ENCODE peak calls at places on chromosomes 1 and 21, in four cellular contexts. J, E, U and D are unnamed samples.

GRCh38 chr1:110896090-110896489 is 23.1 kb downstream of the CD53 start:
- DNase-seq in J (no peak), E (no peak), U (no peak), D (no peak)

GRCh38 chr21:22791986-22792560 is 1793.9 kb downstream of the NCAM2 start:
- DNase-seq in J (peak), E (peak), U (no peak), D (no peak)

GRCh38 chr1:208988811-208989222 is 594.7 kb upstream of the CAMK1G start:
- DNase-seq in J (peak), E (no peak), U (no peak), D (no peak)

GRCh38 chr1:199691540-199691939 is 336.0 kb upstream of the NR5A2 start:
- DNase-seq in J (peak), E (no peak), U (no peak), D (no peak)

GRCh38 chr1:107599220-107599619 is 365.8 kb downstream of the VAV3 start:
- DNase-seq in J (no peak), E (no peak), U (no peak), D (no peak)

GRCh38 chr1:32393832-32394140 is 455 bp downstream of the BSDC1 start:
- DNase-seq in J (peak), E (no peak), U (no peak), D (no peak)

GRCh38 chr21:41369105-41369914 is 7.5 kb downstream of the MX2 start:
- DNase-seq in J (no peak), E (peak), U (peak), D (peak)

GRCh38 chr1:23385119-23385621 is 15.5 kb upstream of the ZNF436 start:
- DNase-seq in J (no peak), E (no peak), U (peak), D (no peak)

GRCh38 chr1:13585599-13585965 is 1.9 kb downstream of the PDPN start:
- DNase-seq in J (no peak), E (no peak), U (no peak), D (no peak)

GRCh38 chr1:2318294-2319278 is 72.8 kb downstream of the MORN1 start:
- DNase-seq in J (no peak), E (no peak), U (no peak), D (no peak)

GRCh38 chr1:67261646-67262045 is 46.0 kb upstream of the IL12RB2 start:
- DNase-seq in J (no peak), E (no peak), U (no peak), D (no peak)

GRCh38 chr1:156461141-156461540 is 39.4 kb downstream of the MEF2D start:
- DNase-seq in J (no peak), E (no peak), U (no peak), D (peak)

GRCh38 chr21:34642211-34643075 is 26.4 kb upstream of the CLIC6 start:
- DNase-seq in J (peak), E (peak), U (no peak), D (no peak)

GRCh38 chr21:20739421-20739820 is 258.8 kb upstream of the NCAM2 start:
- DNase-seq in J (peak), E (no peak), U (no peak), D (no peak)

GRCh38 chr1:233216009-233216408 is 79.5 kb downstream of the PCNX2 start:
- DNase-seq in J (no peak), E (no peak), U (no peak), D (no peak)

GRCh38 chr1:52348704-52349301 is 17.2 kb downstream of the CC2D1B start:
- DNase-seq in J (peak), E (no peak), U (peak), D (peak)